ENCODE peak calls at places on chromosomes 4 and X, in four cellular contexts. W, P, S and V are unnamed samples.

GRCh38 chrX:13937370-13938052 is 92.2 kb downstream of the GEMIN8 start:
- DNase-seq in W (peak), S (peak), P (peak), V (no peak)

GRCh38 chr4:163540448-163540847 is 46.0 kb downstream of the TMA16 start:
- DNase-seq in W (no peak), S (no peak), P (no peak), V (no peak)

GRCh38 chr4:2996437-2996836 is 33.1 kb downstream of the GRK4 start:
- DNase-seq in S (no peak), W (no peak), P (no peak), V (no peak)

GRCh38 chr4:2607822-2608221 is 71.4 kb downstream of the FAM193A start:
- DNase-seq in S (no peak), W (no peak), P (no peak), V (no peak)

GRCh38 chr4:184287697-184288255 is 70.1 kb upstream of the ENPP6 start:
- DNase-seq in S (peak), P (no peak), W (peak), V (peak)

GRCh38 chr4:147866532-147867271 is 134.8 kb downstream of the ARHGAP10 start:
- DNase-seq in S (peak), P (peak), W (peak), V (peak)

GRCh38 chrX:141405878-141406492 is 163.7 kb upstream of the SPANXC start:
- DNase-seq in P (no peak), W (peak), S (no peak), V (no peak)

GRCh38 chr4:23861897-23862296 is 27.9 kb downstream of the PPARGC1A start:
- DNase-seq in S (no peak), P (no peak), W (no peak), V (no peak)

GRCh38 chr4:88177981-88178632 is 19.7 kb upstream of the ABCG2 start:
- DNase-seq in W (peak), S (peak), P (no peak), V (no peak)

GRCh38 chr4:156476359-156476758 is 495.2 kb downstream of the PDGFC start:
- DNase-seq in S (no peak), W (peak), P (no peak), V (no peak)

GRCh38 chrX:87299563-87300160 is 217.9 kb upstream of the KLHL4 start:
- DNase-seq in W (peak), S (no peak), P (peak), V (peak)

GRCh38 chr4:38943355-38943754 is 75.7 kb downstream of the FAM114A1 start:
- DNase-seq in W (no peak), S (no peak), P (peak), V (no peak)

GRCh38 chr4:94551616-94552564 is 100.1 kb downstream of the PDLIM5 start:
- DNase-seq in W (peak), S (no peak), P (no peak), V (no peak)

GRCh38 chrX:45894864-45895645 is 650.2 kb downstream of the ZNF674 start:
- DNase-seq in W (no peak), S (no peak), P (no peak), V (no peak)

GRCh38 chrX:118530537-118530936 is 34.9 kb downstream of the DOCK11 start:
- DNase-seq in P (no peak), S (no peak), W (peak), V (no peak)

GRCh38 chr4:56226579-56226978 is 160.7 kb downstream of the AASDH start:
- DNase-seq in S (no peak), P (no peak), W (no peak), V (no peak)

GRCh38 chr4:4923208-4923607 is 63.7 kb downstream of the MSX1 start:
- DNase-seq in W (no peak), S (no peak), P (no peak), V (no peak)

GRCh38 chr4:47642985-47643745 is 158.1 kb downstream of the ATP10D start:
- DNase-seq in S (no peak), P (no peak), W (no peak), V (no peak)

GRCh38 chrX:50448565-50448964 is 22.1 kb downstream of the DGKK start:
- DNase-seq in W (peak), P (no peak), S (peak), V (no peak)

GRCh38 chr4:23789765-23790164 is 100.1 kb downstream of the PPARGC1A start:
- DNase-seq in W (peak), P (no peak), S (peak), V (no peak)

GRCh38 chr4:174460684-174461083 is 61.6 kb downstream of the HPGD start:
- DNase-seq in S (no peak), P (no peak), W (no peak), V (no peak)

GRCh38 chr4:119785963-119786362 is 157.4 kb upstream of the PDE5A start:
- DNase-seq in W (peak), P (no peak), S (no peak), V (no peak)

GRCh38 chrX:136032370-136032769 is 47.1 kb downstream of the SLC9A6 start:
- DNase-seq in P (no peak), W (no peak), S (no peak), V (no peak)